ENCODE peak calls at places on chromosomes 5 and 9, in ten cellular contexts. Q is fibroblast of lung, P is H9, M is NT2/D1, G is GM23248, C is mesenchymal stem cell, J is neural progenitor cell, S is mammary epithelial cell, I is SK-N-SH, W is Karpas-422. L is an unnamed sample.

GRCh38 chr5:131536211-131536826 is 98.7 kb downstream of the RAPGEF6 start:
- DNase-seq in M (no peak), S (no peak), I (no peak), J (no peak), Q (peak; percentile 66), W (peak; percentile 94), G (peak; percentile 18), P (no peak), C (peak; percentile 51), L (no peak)

GRCh38 chr9:31839273-31839672 is 545.2 kb upstream of the ACO1 start:
- DNase-seq in W (no peak), G (no peak), I (no peak), Q (no peak), J (peak; percentile 21), S (no peak), C (no peak), M (no peak), P (no peak), L (no peak)

GRCh38 chr5:99747342-99747741 is 787.8 kb upstream of the FAM174A start:
- DNase-seq in G (no peak), C (no peak), W (no peak), P (no peak), I (no peak), Q (no peak), M (no peak), S (no peak), J (no peak), L (no peak)

GRCh38 chr9:133939845-133940244 is 52.3 kb downstream of the VAV2 start:
- DNase-seq in M (no peak), J (no peak), Q (no peak), G (no peak), C (no peak), P (no peak), W (no peak), I (no peak), S (no peak), L (no peak)

GRCh38 chr5:158514353-158514960 is 585.3 kb downstream of the EBF1 start:
- DNase-seq in W (no peak), Q (peak; percentile 85), I (no peak), J (no peak), C (peak; percentile 8), G (peak; percentile 84), M (no peak), S (peak; percentile 9), P (no peak), L (no peak)

GRCh38 chr5:33794550-33795300 is 97.1 kb downstream of the ADAMTS12 start:
- DNase-seq in J (no peak), Q (peak; percentile 80), P (no peak), G (peak; percentile 69), S (peak; percentile 25), M (no peak), I (no peak), C (peak; percentile 71), W (no peak), L (no peak)

GRCh38 chr5:122576266-122577016 is 198.4 kb upstream of the SNX2 start:
- DNase-seq in W (no peak), J (no peak), M (no peak), I (no peak), Q (peak; percentile 53), C (no peak), G (no peak), P (no peak), S (no peak), L (no peak)

GRCh38 chr5:112793201-112793600 is 55.5 kb downstream of the APC start:
- DNase-seq in I (no peak), S (no peak), W (no peak), P (no peak), G (peak; percentile 36), Q (no peak), M (no peak), J (no peak), C (no peak), L (no peak)

GRCh38 chr5:156471893-156472292 is 144.9 kb downstream of the SGCD start:
- DNase-seq in J (no peak), I (no peak), C (no peak), Q (no peak), G (no peak), M (no peak), P (no peak), S (no peak), W (no peak), L (no peak)

GRCh38 chr9:105864248-105864898 is 170.0 kb downstream of the TMEM38B start:
- DNase-seq in P (no peak), J (no peak), W (no peak), S (peak; percentile 73), G (no peak), C (no peak), I (no peak), M (no peak), Q (no peak), L (no peak)

GRCh38 chr5:171405615-171406014 is 13.8 kb upstream of the FGF18 start:
- DNase-seq in P (no peak), I (peak; percentile 46), Q (peak; percentile 18), S (no peak), C (peak; percentile 37), W (peak; percentile 69), M (no peak), J (no peak), G (peak; percentile 63), L (no peak)

GRCh38 chr9:130045657-130046450 is 2.9 kb upstream of the FNBP1 start:
- DNase-seq in M (no peak), S (no peak), W (peak; percentile 48), Q (no peak), G (no peak), J (no peak), C (no peak), P (no peak), I (no peak), L (no peak)

GRCh38 chr5:140196406-140196805 is 21.4 kb downstream of the CYSTM1 start:
- DNase-seq in G (no peak), J (no peak), P (no peak), Q (no peak), M (no peak), C (no peak), S (no peak), I (no peak), W (no peak), L (no peak)

DNA sequence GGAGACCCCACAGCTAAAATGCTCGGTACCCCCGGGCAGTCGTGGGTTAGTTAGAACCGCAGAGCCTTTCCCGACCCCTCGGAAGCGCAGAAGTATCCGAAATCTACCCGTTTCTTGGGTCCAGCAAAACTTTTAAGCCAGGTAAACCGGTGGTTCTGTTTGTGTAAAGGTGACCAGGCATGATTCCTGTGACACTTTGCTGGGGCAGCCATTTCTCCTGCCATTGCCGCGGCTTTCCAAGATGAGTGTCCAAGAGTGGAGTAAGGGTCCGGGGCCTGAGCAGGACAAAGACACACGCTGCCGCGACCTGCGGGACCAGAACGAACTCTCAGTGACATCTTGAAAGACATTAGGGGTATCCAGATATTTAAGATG is 655 bp downstream of the MARVELD2 start:
- DNase-seq in M (no peak), S (peak; percentile 24), G (no peak), Q (no peak), C (no peak), I (no peak), J (peak; percentile 34), P (peak; percentile 43), W (peak; percentile 6), L (no peak)
- H3K9ac ChIP-seq in M (peak overlapping the region; percentile 86), S (peak overlapping the region; percentile 100), G (no peak overlapping the region), Q (no peak overlapping the region), C (no peak overlapping the region), I (no peak overlapping the region), J (no peak overlapping the region), P (peak overlapping the region; percentile 91), W (no peak overlapping the region), L (no peak overlapping the region)

DNA sequence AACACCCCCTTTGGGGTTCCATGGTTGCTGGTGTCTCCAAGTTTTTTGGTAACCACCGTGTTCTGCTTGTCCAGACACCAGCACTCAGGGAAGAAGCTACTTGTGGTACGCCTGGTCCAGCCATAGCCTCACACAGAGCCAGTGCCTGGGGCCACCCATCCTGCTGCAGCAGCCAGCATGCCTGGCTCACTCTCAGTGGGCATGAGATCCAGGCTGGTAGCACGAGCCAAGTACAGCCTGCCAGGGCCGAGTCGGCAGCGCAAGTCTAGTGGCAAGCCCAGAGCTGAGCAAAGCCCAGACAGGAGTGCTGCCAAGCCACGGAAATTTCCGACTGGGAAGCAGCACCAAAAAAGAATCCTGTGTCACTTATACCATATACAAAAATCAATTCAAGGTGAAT is 36.3 kb upstream of the FBXL17 start:
- DNase-seq in G (peak; percentile 22), C (no peak), M (no peak), I (no peak), P (no peak), Q (no peak), W (no peak), S (no peak), J (no peak), L (no peak)
- H3K9ac ChIP-seq in G (no peak overlapping the region), C (no peak overlapping the region), M (no peak overlapping the region), I (no peak overlapping the region), P (no peak overlapping the region), Q (no peak overlapping the region), W (no peak overlapping the region), S (no peak overlapping the region), J (no peak overlapping the region), L (no peak overlapping the region)

GRCh38 chr9:137668203-137668602 is 49.4 kb downstream of the EHMT1 start:
- DNase-seq in Q (no peak), W (no peak), G (no peak), C (no peak), M (no peak), J (no peak), S (no peak), P (no peak), I (no peak), L (no peak)

GRCh38 chr9:137665697-137666504 is 47.1 kb downstream of the EHMT1 start:
- DNase-seq in Q (peak; percentile 27), J (peak; percentile 90), C (no peak), M (no peak), S (no peak), W (no peak), G (peak; percentile 59), P (peak; percentile 81), I (no peak), L (no peak)

GRCh38 chr9:137666950-137667670 is 48.3 kb downstream of the EHMT1 start:
- DNase-seq in S (no peak), G (no peak), W (peak; percentile 68), J (peak; percentile 89), Q (no peak), P (peak; percentile 87), M (peak; percentile 84), C (no peak), I (no peak), L (no peak)

GRCh38 chr9:137665226-137665625 is 46.4 kb downstream of the EHMT1 start:
- DNase-seq in S (no peak), C (no peak), W (no peak), J (no peak), G (no peak), Q (no peak), P (no peak), M (no peak), I (no peak), L (no peak)

GRCh38 chr9:137666505-137666809 is 47.7 kb downstream of the EHMT1 start:
- DNase-seq in C (no peak), G (no peak), W (no peak), Q (no peak), J (no peak), S (no peak), P (no peak), M (no peak), I (peak; percentile 53), L (no peak)
- H3K9ac ChIP-seq in C (no peak overlapping the region), G (no peak overlapping the region), W (peak overlapping the region; percentile 53), Q (no peak overlapping the region), J (no peak overlapping the region), S (no peak overlapping the region), P (peak overlapping the region; percentile 33), M (peak overlapping the region; percentile 37), I (no peak overlapping the region), L (no peak overlapping the region)

GRCh38 chr9:70413798-70414775 is at the start of gene KLF9:
- DNase-seq in G (peak; percentile 98), W (peak; percentile 80), C (peak; percentile 99), Q (peak; percentile 98), S (peak; percentile 97), M (no peak), I (peak; percentile 89), J (peak; percentile 87), P (peak; percentile 92), L (no peak)
- H3K9ac ChIP-seq in G (peak within 1 kb of the TSS; percentile 100), W (peak within 1 kb of the TSS; percentile 39), C (peak within 1 kb of the TSS; percentile 98), Q (peak within 1 kb of the TSS; percentile 100), S (peak within 1 kb of the TSS; percentile 89), M (peak within 1 kb of the TSS; percentile 82), I (peak within 1 kb of the TSS; percentile 97), J (no peak within 1 kb of the TSS), P (no peak within 1 kb of the TSS), L (no peak within 1 kb of the TSS)